ENCODE peak calls at places on chromosomes 16 and 17, in nine cellular contexts. Z, H, E, Q, G, N, C, V and F are unnamed samples.

GRCh38 chr17:4175921-4176802 is 33.2 kb downstream of the CYB5D2 start:
- DNase-seq in H (no peak), C (no peak), Z (peak; percentile 68), N (no peak), Q (peak; percentile 34), G (no peak), E (peak; percentile 30), V (no peak), F (no peak)

GRCh38 chr16:67470314-67470713 is 10.6 kb downstream of the ATP6V0D1 start:
- DNase-seq in E (no peak), Q (peak; percentile 24), C (no peak), N (no peak), V (no peak), Z (no peak), H (no peak), G (no peak), F (peak; percentile 89)

GRCh38 chr16:80994451-80994850 is 12.2 kb downstream of the CMC2 start:
- DNase-seq in H (no peak), N (no peak), C (no peak), Z (no peak), G (no peak), E (no peak), V (no peak), Q (peak; percentile 39), F (no peak)

GRCh38 chr17:6110592-6110991 is 40.4 kb downstream of the WSCD1 start:
- DNase-seq in V (no peak), G (peak; percentile 48), N (no peak), Z (no peak), E (no peak), Q (peak; percentile 30), C (peak; percentile 37), H (no peak), F (no peak)

GRCh38 chr17:65155622-65156021 is 18.5 kb downstream of the RGS9 start:
- DNase-seq in G (no peak), H (no peak), V (no peak), N (no peak), Q (no peak), C (no peak), E (no peak), Z (no peak), F (no peak)

GRCh38 chr16:81696959-81697293 is 82.2 kb upstream of the PLCG2 start:
- DNase-seq in N (no peak), H (no peak), G (no peak), E (no peak), C (no peak), V (no peak), Q (no peak), Z (no peak), F (no peak)

GRCh38 chr17:17781591-17782424 is 55.0 kb downstream of the SREBF1 start:
- DNase-seq in Z (no peak), V (no peak), E (no peak), Q (peak; percentile 71), C (no peak), H (peak; percentile 36), G (peak; percentile 78), N (peak; percentile 33), F (peak; percentile 83)

GRCh38 chr17:44722254-44722653 is 13.8 kb downstream of the DBF4B start:
- DNase-seq in E (no peak), C (peak; percentile 35), Z (no peak), G (no peak), Q (no peak), V (no peak), N (no peak), H (no peak), F (no peak)